ENCODE peak calls at places on chromosomes 2 and 18, in four cellular contexts. U, O, Q and A are unnamed samples.
A peak's percentile ranks its signal among the peaks of the same experiment; 100 is the strongest.

GRCh38 chr2:232434091-232434490 is 21.9 kb upstream of the ALPI start:
- DNase-seq in U (no peak), O (no peak), Q (no peak), A (no peak)

GRCh38 chr2:111523009-111523408 is 361.0 kb downstream of the ANAPC1 start:
- DNase-seq in U (peak; percentile 18), O (no peak), Q (no peak), A (no peak)

GRCh38 chr2:131036696-131037397 is 56.4 kb downstream of the FAM168B start:
- DNase-seq in U (no peak), O (no peak), Q (no peak), A (no peak)

GRCh38 chr2:229104863-229105468 is 166.1 kb downstream of the PID1 start:
- DNase-seq in U (no peak), O (no peak), Q (no peak), A (no peak)

GRCh38 chr2:128422571-128422970 is 103.9 kb upstream of the HS6ST1 start:
- DNase-seq in U (no peak), O (no peak), Q (no peak), A (no peak)

GRCh38 chr18:13464432-13465125 is 246.0 kb downstream of the LDLRAD4 start:
- DNase-seq in U (peak; percentile 23), O (no peak), Q (no peak), A (no peak)

GRCh38 chr18:21735452-21736015 is 5.1 kb upstream of the MIB1 start:
- DNase-seq in U (peak; percentile 54), O (peak; percentile 79), Q (no peak), A (peak; percentile 90)

GRCh38 chr2:96547751-96548161 is 11.2 kb downstream of the ARID5A start:
- DNase-seq in U (no peak), O (no peak), Q (no peak), A (peak; percentile 60)

GRCh38 chr2:144517825-144518699 is 1.9 kb downstream of the ZEB2 start:
- DNase-seq in U (no peak), O (no peak), Q (no peak), A (peak; percentile 53)

GRCh38 chr2:224146356-224147160 is 107.5 kb upstream of the SERPINE2 start:
- DNase-seq in U (no peak), O (peak; percentile 99), Q (no peak), A (no peak)

GRCh38 chr2:42931818-42932195 is 139.4 kb upstream of the HAAO start:
- DNase-seq in U (no peak), O (no peak), Q (no peak), A (no peak)

GRCh38 chr2:224523626-224524577 is 61.3 kb downstream of the CUL3 start:
- DNase-seq in U (no peak), O (no peak), Q (no peak), A (peak; percentile 29)

GRCh38 chr2:139439100-139439499 is 658.9 kb upstream of the NXPH2 start:
- DNase-seq in U (no peak), O (no peak), Q (no peak), A (no peak)

GRCh38 chr2:219406861-219407230 is 11.3 kb upstream of the DES start:
- DNase-seq in U (no peak), O (no peak), Q (no peak), A (no peak)

GRCh38 chr2:236899945-236900640 is 185.6 kb upstream of the COPS8 start:
- DNase-seq in U (no peak), O (no peak), Q (no peak), A (no peak)

GRCh38 chr2:227834423-227834822 is 20.8 kb downstream of the CCL20 start:
- DNase-seq in U (no peak), O (no peak), Q (no peak), A (no peak)

GRCh38 chr2:237353207-237353606 is 60.8 kb downstream of the COL6A3 start:
- DNase-seq in U (no peak), O (no peak), Q (no peak), A (peak; percentile 51)

GRCh38 chr18:48942554-48943261 is 8.1 kb downstream of the SMAD7 start:
- DNase-seq in U (no peak), O (peak; percentile 96), Q (no peak), A (no peak)

GRCh38 chr18:48942086-48942485 is 8.7 kb downstream of the SMAD7 start:
- DNase-seq in U (no peak), O (no peak), Q (no peak), A (no peak)

GRCh38 chr18:48939368-48940097 is 11.2 kb downstream of the SMAD7 start:
- DNase-seq in U (no peak), O (no peak), Q (no peak), A (peak; percentile 80)

GRCh38 chr18:48941672-48942071 is 9.1 kb downstream of the SMAD7 start:
- DNase-seq in U (no peak), O (no peak), Q (no peak), A (no peak)

DNA sequence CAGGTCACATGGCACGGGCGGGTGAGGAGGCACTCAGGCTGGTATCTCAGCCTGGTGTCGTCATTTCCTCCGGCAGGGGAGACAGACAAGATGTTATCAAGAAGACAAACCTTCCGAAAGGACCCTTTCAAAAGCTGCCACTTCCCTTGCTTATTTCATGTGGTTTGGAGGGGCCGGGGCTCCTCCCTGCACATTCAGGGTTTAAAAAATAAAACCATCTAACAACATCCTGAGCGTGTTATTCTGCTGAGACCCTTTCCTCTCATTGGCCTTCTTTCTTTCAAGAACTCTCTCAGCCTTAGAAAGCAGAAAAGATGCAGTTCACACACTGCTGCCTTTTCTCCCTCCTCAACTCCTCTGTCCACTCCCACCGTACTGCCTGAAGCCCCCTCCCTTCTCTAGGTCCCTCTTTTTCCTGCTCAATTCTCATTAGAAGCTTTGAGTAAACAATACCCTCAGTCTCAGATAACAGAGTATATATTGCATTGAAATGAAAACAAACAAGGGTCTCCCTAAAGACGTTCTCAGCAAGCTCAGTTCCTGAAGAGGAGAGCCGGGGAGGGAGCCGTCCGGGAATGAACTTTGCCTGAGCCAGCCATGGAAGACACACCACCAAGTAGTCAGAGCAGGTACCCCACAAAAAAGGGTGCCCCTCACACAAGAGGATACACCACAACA is 9.8 kb downstream of the SMAD7 start:
- DNase-seq in U (no peak), O (no peak), Q (no peak), A (no peak)
- TF ChIP-seq POLR2AphosphoS5 in U (no peak), O (no peak), Q (no peak), A (no peak)

DNA sequence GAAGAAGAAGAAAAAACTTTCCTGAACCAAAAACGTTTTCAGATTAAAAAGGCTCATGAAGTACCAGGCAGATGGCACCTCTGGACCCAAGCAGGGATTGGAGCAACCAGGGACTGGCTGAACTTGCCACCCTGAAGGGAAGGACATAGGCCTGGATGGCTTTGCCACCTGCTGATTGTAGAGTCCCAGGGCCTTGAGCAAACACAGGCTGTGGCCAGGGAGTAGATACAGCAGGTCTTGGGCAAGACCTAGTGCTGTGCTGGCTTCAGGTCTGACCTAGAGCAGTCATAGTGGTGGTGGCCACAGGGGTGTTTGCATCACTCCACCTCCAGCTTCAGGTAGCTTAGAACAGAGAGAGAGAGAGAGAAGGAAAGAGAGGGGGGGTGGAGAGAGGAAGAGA is 231.5 kb upstream of the FBXO11 start:
- DNase-seq in U (no peak), O (peak; percentile 16), Q (no peak), A (no peak)
- TF ChIP-seq CREB1 in U (no peak), O (no peak), Q (no peak), A (no peak)

DNA sequence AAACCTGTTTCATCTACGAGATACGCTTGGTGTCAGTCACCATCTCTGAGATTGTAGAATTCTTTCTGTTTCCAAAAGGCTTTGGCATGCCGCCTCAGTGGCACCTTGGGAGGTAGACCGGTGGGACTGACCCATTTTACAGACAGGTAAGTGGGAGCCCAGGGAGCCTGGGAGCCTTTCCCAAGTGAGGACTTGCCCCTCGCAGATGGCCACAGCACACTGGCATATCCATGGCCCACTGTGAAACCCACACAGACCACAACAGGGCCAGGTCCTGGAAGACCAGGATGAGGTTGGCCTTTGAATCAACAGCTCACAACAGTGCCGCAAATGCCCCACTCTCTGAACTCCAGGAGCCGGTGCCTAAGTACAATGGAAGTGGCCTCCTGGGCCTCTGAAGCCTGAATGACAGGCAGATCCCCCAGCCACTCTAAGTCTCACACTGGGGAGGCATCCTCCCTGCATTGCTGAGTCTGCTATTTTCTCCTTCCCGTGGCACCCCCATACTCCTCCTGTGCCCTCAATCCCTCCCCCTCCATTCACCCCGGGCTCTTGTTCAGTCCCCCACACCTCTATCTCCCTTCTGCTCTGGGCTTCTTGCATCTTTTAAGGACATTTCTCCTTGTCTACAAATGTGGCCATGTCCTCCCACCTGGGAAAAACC is 26.1 kb downstream of the CENPA start:
- DNase-seq in U (no peak), O (no peak), Q (no peak), A (no peak)
- H3K36me3 ChIP-seq in U (no peaks in the 10 kb centered on the region), O (no peaks in the 10 kb centered on the region), Q (no peaks in the 10 kb centered on the region), A (no peaks in the 10 kb centered on the region)

GRCh38 chr2:207334631-207335371 is 169.1 kb upstream of the KLF7 start:
- DNase-seq in U (no peak), O (no peak), Q (peak; percentile 79), A (peak; percentile 93)
- TF ChIP-seq POLR2AphosphoS5 in U (no peak), O (no peak), Q (peak; percentile 53), A (peak; percentile 20)